ENCODE peak calls at places on chromosome 7, in nine cellular contexts. One of them, this sample, is unnamed.

GRCh38 chr7:19705663-19706062 is 3.2 kb downstream of the POLR1F start:
- DNase-seq in H54: no peak
- DNase-seq in NCI-H1105: no peak
- DNase-seq in astrocyte of the spinal cord: no peak
- DNase-seq in epithelial cell of esophagus: no peak
- DNase-seq in brain microvascular endothelial cell: no peak
- DNase-seq in stimulated activated naive CD8-positive, alpha-beta T cell treated with anti-CD3 and anti-CD28 coated beads, Interleukin-15, amount 100 ng/mL, for 72 hours: no peak
- DNase-seq in endothelial cell: no peak
- DNase-seq in CD4-positive, alpha-beta T cell: no peak
- DNase-seq in this sample: no peak

GRCh38 chr7:93298671-93299070 is 66.5 kb downstream of the VPS50 start:
- DNase-seq in CD4-positive, alpha-beta T cell: no peak
- DNase-seq in astrocyte of the spinal cord: peak
- DNase-seq in endothelial cell: no peak
- DNase-seq in epithelial cell of esophagus: no peak
- DNase-seq in brain microvascular endothelial cell: peak
- DNase-seq in H54: no peak
- DNase-seq in stimulated activated naive CD8-positive, alpha-beta T cell treated with anti-CD3 and anti-CD28 coated beads, Interleukin-15, amount 100 ng/mL, for 72 hours: no peak
- DNase-seq in NCI-H1105: no peak
- DNase-seq in this sample: no peak

GRCh38 chr7:461453-462172 is 58.0 kb downstream of the PDGFA start:
- DNase-seq in astrocyte of the spinal cord: no peak
- DNase-seq in stimulated activated naive CD8-positive, alpha-beta T cell treated with anti-CD3 and anti-CD28 coated beads, Interleukin-15, amount 100 ng/mL, for 72 hours: no peak
- DNase-seq in H54: no peak
- DNase-seq in brain microvascular endothelial cell: no peak
- DNase-seq in CD4-positive, alpha-beta T cell: no peak
- DNase-seq in endothelial cell: peak
- DNase-seq in NCI-H1105: no peak
- DNase-seq in epithelial cell of esophagus: no peak
- DNase-seq in this sample: no peak

GRCh38 chr7:155338632-155339320 is 41.1 kb downstream of the INSIG1 start:
- DNase-seq in brain microvascular endothelial cell: no peak
- DNase-seq in CD4-positive, alpha-beta T cell: no peak
- DNase-seq in H54: no peak
- DNase-seq in stimulated activated naive CD8-positive, alpha-beta T cell treated with anti-CD3 and anti-CD28 coated beads, Interleukin-15, amount 100 ng/mL, for 72 hours: peak
- DNase-seq in astrocyte of the spinal cord: no peak
- DNase-seq in endothelial cell: no peak
- DNase-seq in epithelial cell of esophagus: no peak
- DNase-seq in NCI-H1105: no peak
- DNase-seq in this sample: no peak

GRCh38 chr7:3439333-3440030 is 138.4 kb downstream of the SDK1 start:
- DNase-seq in H54: peak
- DNase-seq in endothelial cell: no peak
- DNase-seq in CD4-positive, alpha-beta T cell: no peak
- DNase-seq in NCI-H1105: no peak
- DNase-seq in brain microvascular endothelial cell: peak
- DNase-seq in stimulated activated naive CD8-positive, alpha-beta T cell treated with anti-CD3 and anti-CD28 coated beads, Interleukin-15, amount 100 ng/mL, for 72 hours: no peak
- DNase-seq in astrocyte of the spinal cord: peak
- DNase-seq in epithelial cell of esophagus: peak
- DNase-seq in this sample: no peak

GRCh38 chr7:23133797-23134196 is 28.2 kb downstream of the KLHL7 start:
- DNase-seq in epithelial cell of esophagus: no peak
- DNase-seq in brain microvascular endothelial cell: no peak
- DNase-seq in endothelial cell: no peak
- DNase-seq in astrocyte of the spinal cord: no peak
- DNase-seq in NCI-H1105: no peak
- DNase-seq in H54: no peak
- DNase-seq in CD4-positive, alpha-beta T cell: no peak
- DNase-seq in stimulated activated naive CD8-positive, alpha-beta T cell treated with anti-CD3 and anti-CD28 coated beads, Interleukin-15, amount 100 ng/mL, for 72 hours: no peak
- DNase-seq in this sample: no peak

GRCh38 chr7:151509670-151510333 is 9.9 kb downstream of the RHEB start:
- DNase-seq in CD4-positive, alpha-beta T cell: no peak
- DNase-seq in astrocyte of the spinal cord: no peak
- DNase-seq in brain microvascular endothelial cell: no peak
- DNase-seq in NCI-H1105: no peak
- DNase-seq in stimulated activated naive CD8-positive, alpha-beta T cell treated with anti-CD3 and anti-CD28 coated beads, Interleukin-15, amount 100 ng/mL, for 72 hours: no peak
- DNase-seq in endothelial cell: no peak
- DNase-seq in epithelial cell of esophagus: no peak
- DNase-seq in H54: no peak
- DNase-seq in this sample: no peak

GRCh38 chr7:78141533-78142281 is 343.1 kb downstream of the PHTF2 start:
- DNase-seq in NCI-H1105: no peak
- DNase-seq in epithelial cell of esophagus: no peak
- DNase-seq in endothelial cell: no peak
- DNase-seq in astrocyte of the spinal cord: peak
- DNase-seq in brain microvascular endothelial cell: no peak
- DNase-seq in CD4-positive, alpha-beta T cell: no peak
- DNase-seq in stimulated activated naive CD8-positive, alpha-beta T cell treated with anti-CD3 and anti-CD28 coated beads, Interleukin-15, amount 100 ng/mL, for 72 hours: no peak
- DNase-seq in H54: peak
- DNase-seq in this sample: no peak

GRCh38 chr7:66939325-66939724 is 18.3 kb downstream of the TMEM248 start:
- DNase-seq in CD4-positive, alpha-beta T cell: no peak
- DNase-seq in astrocyte of the spinal cord: no peak
- DNase-seq in NCI-H1105: no peak
- DNase-seq in endothelial cell: no peak
- DNase-seq in H54: no peak
- DNase-seq in epithelial cell of esophagus: no peak
- DNase-seq in stimulated activated naive CD8-positive, alpha-beta T cell treated with anti-CD3 and anti-CD28 coated beads, Interleukin-15, amount 100 ng/mL, for 72 hours: no peak
- DNase-seq in brain microvascular endothelial cell: no peak
- DNase-seq in this sample: no peak

GRCh38 chr7:158281441-158281840 is 306.2 kb downstream of the PTPRN2 start:
- DNase-seq in epithelial cell of esophagus: no peak
- DNase-seq in endothelial cell: no peak
- DNase-seq in astrocyte of the spinal cord: no peak
- DNase-seq in CD4-positive, alpha-beta T cell: no peak
- DNase-seq in brain microvascular endothelial cell: no peak
- DNase-seq in NCI-H1105: no peak
- DNase-seq in stimulated activated naive CD8-positive, alpha-beta T cell treated with anti-CD3 and anti-CD28 coated beads, Interleukin-15, amount 100 ng/mL, for 72 hours: no peak
- DNase-seq in H54: no peak
- DNase-seq in this sample: no peak

GRCh38 chr7:152202056-152202455 is 176.6 kb downstream of the GALNT11 start:
- DNase-seq in brain microvascular endothelial cell: no peak
- DNase-seq in stimulated activated naive CD8-positive, alpha-beta T cell treated with anti-CD3 and anti-CD28 coated beads, Interleukin-15, amount 100 ng/mL, for 72 hours: no peak
- DNase-seq in NCI-H1105: no peak
- DNase-seq in astrocyte of the spinal cord: peak
- DNase-seq in endothelial cell: no peak
- DNase-seq in CD4-positive, alpha-beta T cell: no peak
- DNase-seq in H54: no peak
- DNase-seq in epithelial cell of esophagus: peak
- DNase-seq in this sample: no peak

GRCh38 chr7:134320201-134320600 is 3.5 kb upstream of the SLC35B4 start:
- DNase-seq in stimulated activated naive CD8-positive, alpha-beta T cell treated with anti-CD3 and anti-CD28 coated beads, Interleukin-15, amount 100 ng/mL, for 72 hours: no peak
- DNase-seq in astrocyte of the spinal cord: no peak
- DNase-seq in CD4-positive, alpha-beta T cell: no peak
- DNase-seq in endothelial cell: no peak
- DNase-seq in brain microvascular endothelial cell: peak
- DNase-seq in epithelial cell of esophagus: no peak
- DNase-seq in NCI-H1105: no peak
- DNase-seq in H54: no peak
- DNase-seq in this sample: no peak

GRCh38 chr7:2808891-2809660 is 35.0 kb downstream of the GNA12 start:
- DNase-seq in astrocyte of the spinal cord: no peak
- DNase-seq in stimulated activated naive CD8-positive, alpha-beta T cell treated with anti-CD3 and anti-CD28 coated beads, Interleukin-15, amount 100 ng/mL, for 72 hours: no peak
- DNase-seq in CD4-positive, alpha-beta T cell: no peak
- DNase-seq in NCI-H1105: no peak
- DNase-seq in epithelial cell of esophagus: no peak
- DNase-seq in H54: no peak
- DNase-seq in endothelial cell: no peak
- DNase-seq in brain microvascular endothelial cell: no peak
- DNase-seq in this sample: no peak

GRCh38 chr7:156109988-156110387 is 297.7 kb upstream of the SHH start:
- DNase-seq in epithelial cell of esophagus: no peak
- DNase-seq in CD4-positive, alpha-beta T cell: no peak
- DNase-seq in stimulated activated naive CD8-positive, alpha-beta T cell treated with anti-CD3 and anti-CD28 coated beads, Interleukin-15, amount 100 ng/mL, for 72 hours: no peak
- DNase-seq in endothelial cell: no peak
- DNase-seq in NCI-H1105: no peak
- DNase-seq in astrocyte of the spinal cord: no peak
- DNase-seq in H54: no peak
- DNase-seq in brain microvascular endothelial cell: no peak
- DNase-seq in this sample: no peak

GRCh38 chr7:101390901-101391301 is 28.2 kb downstream of the COL26A1 start:
- DNase-seq in endothelial cell: peak
- DNase-seq in brain microvascular endothelial cell: no peak
- DNase-seq in astrocyte of the spinal cord: peak
- DNase-seq in H54: no peak
- DNase-seq in stimulated activated naive CD8-positive, alpha-beta T cell treated with anti-CD3 and anti-CD28 coated beads, Interleukin-15, amount 100 ng/mL, for 72 hours: peak
- DNase-seq in epithelial cell of esophagus: no peak
- DNase-seq in CD4-positive, alpha-beta T cell: no peak
- DNase-seq in NCI-H1105: no peak
- DNase-seq in this sample: no peak

GRCh38 chr7:34104992-34105391 is 199.7 kb downstream of the BMPER start:
- DNase-seq in endothelial cell: no peak
- DNase-seq in astrocyte of the spinal cord: no peak
- DNase-seq in epithelial cell of esophagus: peak
- DNase-seq in stimulated activated naive CD8-positive, alpha-beta T cell treated with anti-CD3 and anti-CD28 coated beads, Interleukin-15, amount 100 ng/mL, for 72 hours: no peak
- DNase-seq in NCI-H1105: no peak
- DNase-seq in H54: no peak
- DNase-seq in CD4-positive, alpha-beta T cell: no peak
- DNase-seq in brain microvascular endothelial cell: peak
- DNase-seq in this sample: no peak

This sample was measured in HCT116.